ENCODE peak calls at places on chromosome 20, in six cellular contexts. X is tibial nerve, H is H54, Y is spleen, K is lower leg skin, I is vagina. Q is an unnamed sample.

GRCh38 chr20:53445276-53445675 is 148.4 kb downstream of the ZNF217 start:
- DNase-seq in H (no peak), X (no peak), I (no peak), K (no peak), Y (no peak), Q (no peak)

GRCh38 chr20:23021941-23022340 is 13.2 kb upstream of the SSTR4 start:
- DNase-seq in K (peak; percentile 36), X (no peak), Y (no peak), I (no peak), H (no peak), Q (no peak)

GRCh38 chr20:34268851-34269668 is 27.8 kb downstream of the ASIP start:
- DNase-seq in H (no peak), I (no peak), Y (peak; percentile 84), K (no peak), X (no peak), Q (no peak)

GRCh38 chr20:62368629-62369507 is 1.8 kb upstream of the LAMA5 start:
- DNase-seq in X (no peak), K (no peak), I (no peak), Y (no peak), H (peak; percentile 91), Q (no peak)

GRCh38 chr20:2101057-2101934 is at the start of gene STK35:
- DNase-seq in Y (no peak), I (no peak), K (peak; percentile 95), X (no peak), H (peak; percentile 78), Q (no peak)

GRCh38 chr20:38127920-38128528 is 37.0 kb downstream of the TGM2 start:
- DNase-seq in K (peak; percentile 34), Y (peak; percentile 32), H (no peak), I (no peak), X (no peak), Q (no peak)

GRCh38 chr20:58306421-58307261 is 2.9 kb upstream of the RAB22A start:
- DNase-seq in X (peak; percentile 16), Y (peak; percentile 86), K (no peak), I (no peak), H (peak; percentile 50), Q (no peak)

GRCh38 chr20:31661625-31662371 is 24.1 kb downstream of the COX4I2 start:
- DNase-seq in K (peak; percentile 96), X (peak; percentile 84), I (no peak), H (peak; percentile 79), Y (peak; percentile 95), Q (no peak)

DNA sequence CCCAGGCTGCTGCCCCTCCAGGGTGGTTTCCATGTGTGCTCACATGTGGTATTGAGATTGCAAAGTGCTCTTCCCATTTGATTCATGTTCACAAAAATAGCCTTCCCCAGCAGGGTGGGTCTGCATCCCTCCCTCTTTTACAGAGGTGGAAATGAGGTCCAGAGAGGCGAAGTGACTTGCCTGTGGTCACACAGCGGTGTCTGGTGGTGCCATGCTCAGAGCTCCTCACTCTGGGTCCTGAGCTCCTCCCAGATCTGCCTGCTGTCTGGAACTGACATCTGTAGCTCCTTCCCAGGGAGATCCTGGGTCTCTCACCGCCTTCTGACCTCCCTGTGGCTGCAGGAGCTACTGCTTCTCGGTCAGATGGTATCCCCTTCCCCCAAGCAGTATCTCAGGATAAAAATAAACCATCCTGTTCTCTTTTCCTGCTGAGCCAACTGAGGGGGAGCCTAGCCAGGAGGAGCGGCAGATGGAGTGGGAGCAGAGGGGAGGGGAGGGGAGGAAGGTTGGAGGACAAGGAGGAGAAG is 11.9 kb downstream of the CD40 start:
- DNase-seq in X (no peak), I (no peak), Y (peak; percentile 40), H (no peak), K (no peak), Q (no peak)
- TF ChIP-seq POLR2A in X (no peak), I (no peak), Y (no peak), H (no peak), K (no peak), Q (no peak)

GRCh38 chr20:3767434-3768341 is at the start of gene ADISSP:
- DNase-seq in I (no peak), Y (peak; percentile 100), H (peak; percentile 99), K (peak; percentile 100), X (peak; percentile 96), Q (peak; percentile 90)
- TF ChIP-seq POLR2A in I (no peak), Y (no peak), H (peak; percentile 82), K (no peak), X (peak; percentile 87), Q (no peak)

GRCh38 chr20:25233016-25233772 is 14.7 kb upstream of the PYGB start:
- DNase-seq in I (no peak), K (no peak), Y (no peak), H (peak; percentile 66), X (peak; percentile 57), Q (no peak)
- TF ChIP-seq POLR2A in I (no peak), K (no peak), Y (no peak), H (no peak), X (no peak), Q (no peak)

DNA sequence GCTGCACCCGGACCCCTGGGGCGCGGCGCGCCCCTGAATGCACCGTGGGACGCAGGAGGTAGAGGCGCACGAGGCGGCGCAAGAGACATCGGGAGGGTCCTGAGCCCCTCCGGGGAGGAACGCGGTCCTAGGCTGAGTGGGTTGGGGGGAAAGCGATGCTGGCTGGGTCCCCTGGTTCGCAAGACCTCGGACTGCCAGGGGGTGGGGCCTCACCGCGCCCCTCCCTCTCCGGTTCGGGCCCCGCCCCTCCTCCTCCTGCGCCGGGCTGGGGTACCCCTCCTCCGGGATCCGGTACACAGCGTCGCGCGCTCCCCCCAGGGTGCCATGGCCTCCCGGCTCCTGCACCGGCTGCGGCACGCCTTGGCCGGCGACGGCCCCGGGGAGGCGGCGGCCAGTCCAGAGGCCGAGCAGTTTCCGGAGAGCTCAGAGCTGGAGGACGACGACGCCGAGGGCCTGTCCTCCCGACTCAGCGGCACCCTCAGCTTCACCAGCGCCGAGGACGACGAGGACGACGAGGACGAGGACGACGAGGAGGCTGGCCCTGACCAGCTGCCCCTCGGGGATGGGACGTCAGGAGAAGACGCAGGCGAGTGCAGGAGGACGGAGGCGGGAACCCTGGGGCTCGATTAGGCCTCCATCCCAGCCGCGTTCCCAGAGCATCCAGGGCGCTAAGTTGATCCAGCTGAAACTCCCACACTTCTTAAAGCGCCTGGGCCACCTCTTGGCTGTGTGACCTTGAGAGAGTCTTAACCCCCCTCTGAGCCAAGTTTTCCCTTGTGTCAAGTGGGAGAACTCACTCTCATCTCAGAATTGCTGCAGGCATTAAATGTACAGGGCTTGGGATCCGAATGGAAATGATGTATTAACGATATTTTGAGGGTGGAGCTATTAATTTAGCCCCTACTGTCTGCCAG is 541 bp downstream of the SNX21 start:
- DNase-seq in X (peak; percentile 61), I (no peak), H (peak; percentile 76), K (peak; percentile 96), Y (peak; percentile 90), Q (no peak)
- TF ChIP-seq POLR2A in X (peak; percentile 70), I (no peak), H (peak; percentile 53), K (no peak), Y (no peak), Q (no peak)

DNA sequence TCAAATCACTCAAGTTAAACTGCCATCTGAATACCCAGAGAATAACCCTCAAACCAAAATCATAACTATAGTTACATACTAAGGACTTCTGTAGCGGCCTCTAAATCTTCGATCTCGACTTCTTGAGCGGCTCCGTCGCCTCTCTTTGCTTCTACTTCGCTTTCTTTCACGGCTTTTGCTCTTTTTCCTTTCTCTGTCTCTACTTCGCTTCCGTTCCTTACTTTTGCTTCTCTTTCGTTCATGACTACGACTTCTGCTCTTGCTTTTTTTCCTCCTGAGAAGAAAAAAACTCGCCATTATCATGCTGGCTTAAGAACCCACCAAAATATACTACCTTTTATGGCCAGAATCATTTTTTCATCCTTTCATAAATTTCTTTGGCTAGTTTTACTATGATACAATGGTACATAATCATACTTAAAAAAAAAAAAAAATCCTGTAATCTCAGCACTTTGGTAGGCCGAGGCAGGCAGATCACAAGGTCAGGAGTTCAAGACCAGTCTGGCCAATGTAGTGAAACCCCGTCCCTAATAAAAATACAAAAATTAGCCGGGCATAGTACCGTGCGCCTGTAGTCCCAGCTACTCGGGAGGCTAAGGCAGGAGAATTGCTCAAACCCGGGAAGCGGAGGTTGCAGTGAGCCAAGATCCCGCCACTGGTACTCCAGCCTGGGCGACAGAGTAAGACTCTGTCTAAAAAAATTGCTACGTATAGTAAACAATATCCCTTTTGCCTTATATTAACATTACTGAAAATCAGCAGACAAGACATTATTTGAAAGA is 10.0 kb downstream of the RBM39 start:
- DNase-seq in H (no peak), K (no peak), Y (no peak), I (no peak), X (no peak), Q (no peak)
- TF ChIP-seq POLR2A in H (no peak), K (no peak), Y (no peak), I (no peak), X (no peak), Q (no peak)

DNA sequence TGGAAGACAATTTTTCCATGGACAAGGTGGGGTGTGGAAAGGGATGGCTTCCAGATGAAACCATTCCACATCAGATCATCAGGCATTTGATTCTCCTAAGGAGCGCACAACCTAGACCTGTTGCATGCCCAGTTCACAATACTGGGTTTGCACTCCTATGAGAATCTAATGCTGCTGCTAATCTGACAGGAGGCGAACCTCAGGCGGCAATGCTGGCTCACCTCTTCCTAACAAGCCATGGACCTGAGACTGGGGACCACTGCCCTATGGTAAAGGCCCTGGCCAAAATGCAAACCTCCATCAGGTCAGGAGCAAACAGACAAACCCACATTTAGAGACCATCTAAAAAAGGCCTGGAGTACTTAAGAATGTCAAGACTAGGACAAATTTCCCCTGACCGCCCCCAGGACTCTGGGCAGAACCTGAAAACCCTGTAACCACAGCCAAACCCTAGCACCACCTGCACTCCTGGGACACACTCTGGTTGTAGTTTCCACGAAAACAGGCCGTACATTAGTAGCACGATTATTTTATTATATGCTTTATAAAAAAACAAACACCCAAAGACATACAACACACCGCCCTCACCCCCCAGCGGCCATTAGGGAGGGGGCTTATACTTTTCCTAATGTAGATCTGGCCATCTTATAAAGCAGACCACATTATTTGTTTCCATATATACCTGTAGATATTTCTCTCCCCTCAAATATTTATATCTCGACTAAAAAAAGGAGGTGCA is 27.3 kb downstream of the SNX5 start:
- DNase-seq in H (no peak), K (no peak), X (no peak), Y (no peak), I (no peak), Q (no peak)
- TF ChIP-seq POLR2A in H (no peak), K (no peak), X (no peak), Y (no peak), I (no peak), Q (no peak)